ENCODE peak calls at places on chromosomes 3 and 15, in nine cellular contexts. R, I, Q, N, K, X, S, D and T are unnamed samples.

GRCh38 chr3:15014606-15015328 is 50.3 kb downstream of the MRPS25 start:
- DNase-seq in R (no peak), N (no peak), Q (no peak), I (no peak), K (no peak), D (no peak), S (no peak), X (no peak), T (no peak)

GRCh38 chr3:51982352-51982837 is 940 bp upstream of the ACY1 start:
- DNase-seq in S (no peak), Q (peak), D (no peak), X (peak), R (peak), N (no peak), I (no peak), K (no peak), T (peak)

GRCh38 chr15:90617668-90618097 is 88.0 kb downstream of the CRTC3 start:
- DNase-seq in D (no peak), K (no peak), R (peak), I (no peak), Q (no peak), N (no peak), X (no peak), S (no peak), T (no peak)

GRCh38 chr15:65021475-65021874 is 8.0 kb downstream of the MTFMT start:
- DNase-seq in I (no peak), X (no peak), R (no peak), Q (no peak), S (no peak), D (no peak), N (no peak), K (no peak), T (no peak)

GRCh38 chr15:70245932-70246622 is 148.4 kb upstream of the TLE3 start:
- DNase-seq in Q (peak), K (no peak), I (no peak), R (no peak), S (no peak), D (no peak), N (no peak), X (no peak), T (peak)

GRCh38 chr3:8581806-8582436 is 62.7 kb downstream of the SSUH2 start:
- DNase-seq in Q (peak), K (no peak), N (no peak), I (no peak), X (no peak), R (no peak), D (no peak), S (no peak), T (no peak)

GRCh38 chr3:45367451-45367850 is 20.9 kb upstream of the LARS2 start:
- DNase-seq in D (peak), K (peak), R (no peak), N (no peak), Q (no peak), I (no peak), X (no peak), S (no peak), T (no peak)

GRCh38 chr3:87977765-87978164 is 81.0 kb downstream of the CGGBP1 start:
- DNase-seq in X (no peak), K (no peak), N (no peak), R (no peak), S (no peak), I (no peak), D (no peak), Q (no peak), T (no peak)

GRCh38 chr3:62525276-62525675 is 151.9 kb upstream of the FEZF2 start:
- DNase-seq in Q (peak), S (no peak), K (no peak), N (no peak), R (no peak), I (no peak), D (no peak), X (no peak), T (no peak)

GRCh38 chr3:133895208-133896001 is at the start of gene RAB6B:
- DNase-seq in I (no peak), Q (no peak), D (no peak), X (peak), R (peak), S (peak), K (no peak), N (peak), T (no peak)

GRCh38 chr3:190577225-190577624 is 63.3 kb downstream of the IL1RAP start:
- DNase-seq in S (no peak), R (no peak), K (no peak), Q (no peak), X (no peak), I (no peak), D (no peak), N (no peak), T (no peak)

GRCh38 chr15:58545307-58546065 is 113.7 kb downstream of the LIPC start:
- DNase-seq in X (no peak), K (no peak), R (no peak), S (no peak), N (no peak), I (no peak), Q (no peak), D (no peak), T (no peak)